ENCODE peak calls at places on chromosomes 13 and 19, in eight cellular contexts. F, K, I, L, P, X, E and U are unnamed samples.

GRCh38 chr19:30669329-30670010 is 297.3 kb downstream of the ZNF536 start:
- DNase-seq in F (no peak), K (peak; percentile 45), I (no peak), L (peak; percentile 93), P (peak; percentile 60), X (peak; percentile 76), E (no peak), U (no peak)

GRCh38 chr13:30354481-30355404 is 47.4 kb upstream of the KATNAL1 start:
- DNase-seq in F (no peak), K (no peak), I (no peak), L (no peak), P (no peak), X (no peak), E (peak; percentile 76), U (no peak)

GRCh38 chr13:46489586-46490023 is 63.4 kb upstream of the LRCH1 start:
- DNase-seq in F (no peak), K (no peak), I (no peak), L (no peak), P (no peak), X (no peak), E (no peak), U (no peak)

GRCh38 chr19:49061445-49061844 is 3.2 kb downstream of the NTF4 start:
- DNase-seq in F (no peak), K (no peak), I (no peak), L (no peak), P (no peak), X (no peak), E (no peak), U (no peak)

GRCh38 chr13:93368705-93369104 is 142.1 kb downstream of the GPC6 start:
- DNase-seq in F (no peak), K (no peak), I (no peak), L (no peak), P (no peak), X (no peak), E (no peak), U (no peak)

GRCh38 chr13:61765181-61765742 is 349.6 kb upstream of the PCDH20 start:
- DNase-seq in F (no peak), K (no peak), I (no peak), L (no peak), P (no peak), X (no peak), E (no peak), U (no peak)

GRCh38 chr13:72726721-72727416 is 560 bp downstream of the MZT1 start:
- DNase-seq in F (peak; percentile 14), K (no peak), I (no peak), L (peak; percentile 44), P (no peak), X (peak; percentile 56), E (no peak), U (peak; percentile 49)

GRCh38 chr13:93227280-93227905 is 786 bp downstream of the GPC6 start:
- DNase-seq in F (no peak), K (no peak), I (no peak), L (peak; percentile 33), P (peak; percentile 16), X (peak; percentile 70), E (no peak), U (no peak)

GRCh38 chr19:49746206-49746958 is 16.7 kb downstream of the TSKS start:
- DNase-seq in F (peak; percentile 38), K (peak; percentile 26), I (no peak), L (peak; percentile 86), P (no peak), X (no peak), E (no peak), U (peak; percentile 46)

GRCh38 chr13:30504081-30504480 is 38.3 kb upstream of the HMGB1 start:
- DNase-seq in F (no peak), K (no peak), I (peak; percentile 16), L (no peak), P (no peak), X (no peak), E (no peak), U (no peak)

GRCh38 chr13:33676700-33677048 is 141.3 kb upstream of the RFC3 start:
- DNase-seq in F (peak; percentile 70), K (peak; percentile 69), I (no peak), L (peak; percentile 67), P (no peak), X (peak; percentile 64), E (no peak), U (peak; percentile 53)

GRCh38 chr13:91574756-91575155 is 176.3 kb downstream of the GPC5 start:
- DNase-seq in F (no peak), K (no peak), I (no peak), L (no peak), P (no peak), X (no peak), E (no peak), U (no peak)

GRCh38 chr19:7337380-7338194 is 11.2 kb upstream of the ARHGEF18 start:
- DNase-seq in F (no peak), K (no peak), I (peak; percentile 99), L (no peak), P (no peak), X (no peak), E (no peak), U (no peak)

GRCh38 chr19:14102756-14103155 is 12.2 kb upstream of the SAMD1 start:
- DNase-seq in F (no peak), K (no peak), I (no peak), L (no peak), P (no peak), X (no peak), E (no peak), U (no peak)

GRCh38 chr13:49320975-49321374 is 73.2 kb downstream of the CDADC1 start:
- DNase-seq in F (no peak), K (no peak), I (no peak), L (no peak), P (no peak), X (no peak), E (no peak), U (no peak)

GRCh38 chr13:26923824-26924605 is 163.4 kb upstream of the GPR12 start:
- DNase-seq in F (no peak), K (no peak), I (no peak), L (peak; percentile 26), P (no peak), X (peak; percentile 44), E (no peak), U (no peak)

GRCh38 chr13:78241278-78241919 is 322.8 kb upstream of the EDNRB start:
- DNase-seq in F (no peak), K (no peak), I (no peak), L (peak; percentile 48), P (no peak), X (peak; percentile 71), E (no peak), U (no peak)

GRCh38 chr13:108964601-108965000 is 335.2 kb downstream of the MYO16 start:
- DNase-seq in F (no peak), K (no peak), I (no peak), L (no peak), P (no peak), X (no peak), E (no peak), U (no peak)

GRCh38 chr19:13503570-13504235 is 2.6 kb downstream of the CACNA1A start:
- DNase-seq in F (no peak), K (no peak), I (no peak), L (no peak), P (no peak), X (no peak), E (no peak), U (no peak)

GRCh38 chr19:15843186-15843585 is 27.7 kb upstream of the OR10H1 start:
- DNase-seq in F (no peak), K (no peak), I (no peak), L (no peak), P (no peak), X (no peak), E (no peak), U (no peak)

GRCh38 chr13:24338721-24339120 is 29.3 kb downstream of the C1QTNF9 start:
- DNase-seq in F (no peak), K (no peak), I (no peak), L (no peak), P (no peak), X (no peak), E (no peak), U (no peak)
- TF ChIP-seq CTCF in F (no peak), K (no peak), I (no peak), L (no peak), P (no peak), X (no peak), E (no peak), U (no peak)

DNA sequence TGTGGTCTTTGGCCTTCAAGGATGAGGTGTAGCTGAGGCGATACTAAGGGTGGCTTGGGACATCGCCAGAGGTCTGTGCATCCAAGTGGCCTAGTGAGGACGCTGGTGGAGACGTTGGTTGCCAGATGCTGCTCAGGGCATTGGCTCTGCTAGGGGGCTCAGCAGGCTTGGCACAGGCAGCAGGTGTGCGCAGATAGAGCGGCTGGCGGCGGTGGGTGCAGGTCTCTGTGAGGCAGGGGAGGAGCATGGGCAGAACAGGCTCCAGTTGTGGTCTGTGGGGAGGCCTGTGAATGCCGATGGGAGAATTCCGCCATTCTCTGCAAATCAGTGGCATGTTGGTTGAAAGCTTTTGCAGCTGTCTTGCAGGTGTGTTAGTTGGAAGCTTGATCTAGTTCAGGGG is 21.2 kb downstream of the PRAM1 start:
- DNase-seq in F (no peak), K (no peak), I (no peak), L (no peak), P (no peak), X (no peak), E (no peak), U (no peak)
- H3K36me3 ChIP-seq in F (peaks cover 12% of the 10 kb centered on the region), K (peaks cover 3% of the 10 kb centered on the region), I (peaks cover 46% of the 10 kb centered on the region), L (no peaks in the 10 kb centered on the region), P (peaks cover 6% of the 10 kb centered on the region), X (peaks cover 27% of the 10 kb centered on the region), E (no peaks in the 10 kb centered on the region), U (peaks cover 58% of the 10 kb centered on the region)

GRCh38 chr13:59519776-59520175 is 644.0 kb downstream of the DIAPH3 start:
- DNase-seq in F (no peak), K (no peak), I (no peak), L (no peak), P (no peak), X (no peak), E (no peak), U (no peak)

GRCh38 chr13:59522652-59523051 is 641.1 kb downstream of the DIAPH3 start:
- DNase-seq in F (no peak), K (no peak), I (no peak), L (no peak), P (no peak), X (no peak), E (no peak), U (no peak)

GRCh38 chr13:59527500-59527899 is 636.2 kb downstream of the DIAPH3 start:
- DNase-seq in F (no peak), K (no peak), I (no peak), L (no peak), P (no peak), X (no peak), E (no peak), U (no peak)

GRCh38 chr13:59521549-59521948 is 642.2 kb downstream of the DIAPH3 start:
- DNase-seq in F (no peak), K (no peak), I (no peak), L (no peak), P (no peak), X (no peak), E (no peak), U (no peak)
- H3K27ac ChIP-seq in F (no peak overlapping the region), K (no peak overlapping the region), I (no peak overlapping the region), L (no peak overlapping the region), P (no peak overlapping the region), X (no peak overlapping the region), E (no peak overlapping the region), U (no peak overlapping the region)

DNA sequence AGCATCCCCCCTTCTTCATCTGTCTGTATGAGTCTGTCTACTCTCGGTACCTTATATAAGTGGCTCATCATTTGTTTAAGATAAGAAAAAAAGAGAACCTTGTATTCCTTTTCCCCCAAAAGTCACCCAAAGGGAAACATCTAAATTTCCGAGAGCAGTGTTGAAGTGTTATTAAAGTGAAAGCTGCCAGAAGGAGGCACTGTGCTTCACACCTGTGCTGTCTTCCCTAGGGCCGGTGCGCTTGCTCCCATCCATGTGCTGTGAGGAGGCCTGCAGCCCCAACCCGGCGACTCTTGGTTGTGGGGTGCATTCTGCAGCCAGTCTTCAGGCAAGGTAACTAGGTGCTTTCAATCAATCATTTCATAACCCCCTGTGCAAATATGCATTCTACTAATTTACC is 97.5 kb downstream of the TNFRSF19 start:
- DNase-seq in F (no peak), K (no peak), I (no peak), L (no peak), P (no peak), X (no peak), E (no peak), U (no peak)
- TF ChIP-seq CTCF in F (no peak), K (no peak), I (no peak), L (no peak), P (no peak), X (no peak), E (no peak), U (no peak)